ENCODE peak calls at places on chromosome 7, in five cellular contexts. X, F, Z, B and N are unnamed samples.

GRCh38 chr7:27560706-27561235 is 101.9 kb downstream of the HIBADH start:
- DNase-seq in X (no peak), F (no peak), Z (peak), B (no peak), N (no peak)

GRCh38 chr7:44321796-44322195 is 3.6 kb downstream of the CAMK2B start:
- DNase-seq in X (no peak), F (no peak), Z (no peak), B (no peak), N (no peak)

GRCh38 chr7:91064938-91065337 is 199.3 kb upstream of the FZD1 start:
- DNase-seq in X (no peak), F (no peak), Z (no peak), B (no peak), N (no peak)

GRCh38 chr7:141586878-141587277 is 35.7 kb downstream of the AGK start:
- DNase-seq in X (no peak), F (no peak), Z (no peak), B (no peak), N (no peak)

GRCh38 chr7:37901236-37901827 is 15.3 kb downstream of the SFRP4 start:
- DNase-seq in X (no peak), F (no peak), Z (no peak), B (no peak), N (no peak)

GRCh38 chr7:35257251-35258124 is 3.6 kb upstream of the TBX20 start:
- DNase-seq in X (no peak), F (peak), Z (no peak), B (no peak), N (no peak)

GRCh38 chr7:152760384-152761115 is 998 bp downstream of the ACTR3B start:
- DNase-seq in X (no peak), F (no peak), Z (no peak), B (no peak), N (no peak)

GRCh38 chr7:158549176-158549833 is 38.3 kb downstream of the PTPRN2 start:
- DNase-seq in X (no peak), F (peak), Z (no peak), B (no peak), N (no peak)

GRCh38 chr7:100162874-100163533 is 4.5 kb upstream of the TRAPPC14 start:
- DNase-seq in X (peak), F (peak), Z (no peak), B (no peak), N (no peak)

GRCh38 chr7:34928052-34928451 is 109.2 kb downstream of the DPY19L1 start:
- DNase-seq in X (no peak), F (peak), Z (no peak), B (no peak), N (no peak)

GRCh38 chr7:102292813-102293798 is 6.4 kb downstream of the SH2B2 start:
- DNase-seq in X (no peak), F (no peak), Z (no peak), B (no peak), N (no peak)

GRCh38 chr7:51019231-51019844 is 236.6 kb upstream of the GRB10 start:
- DNase-seq in X (no peak), F (no peak), Z (no peak), B (no peak), N (no peak)

GRCh38 chr7:18235819-18236218 is 208.2 kb upstream of the PRPS1L1 start:
- DNase-seq in X (no peak), F (no peak), Z (no peak), B (no peak), N (no peak)

GRCh38 chr7:55144333-55144954 is 125.6 kb downstream of the EGFR start:
- DNase-seq in X (no peak), F (peak), Z (no peak), B (no peak), N (no peak)

GRCh38 chr7:38102486-38102885 is 75.6 kb upstream of the STARD3NL start:
- DNase-seq in X (no peak), F (no peak), Z (no peak), B (no peak), N (no peak)

GRCh38 chr7:20383351-20383750 is 52.7 kb downstream of the ITGB8 start:
- DNase-seq in X (no peak), F (no peak), Z (no peak), B (no peak), N (no peak)

GRCh38 chr7:100888988-100889760 is at the start of gene UFSP1:
- DNase-seq in X (no peak), F (peak), Z (no peak), B (no peak), N (no peak)

GRCh38 chr7:32941996-32942782 is 15.1 kb upstream of the FKBP9 start:
- DNase-seq in X (no peak), F (peak), Z (no peak), B (peak), N (peak)

GRCh38 chr7:97019710-97020109 is 4.9 kb downstream of the DLX5 start:
- DNase-seq in X (no peak), F (no peak), Z (no peak), B (no peak), N (no peak)

GRCh38 chr7:9557853-9558252 is 1124.4 kb downstream of the NXPH1 start:
- DNase-seq in X (no peak), F (no peak), Z (no peak), B (no peak), N (no peak)

GRCh38 chr7:29808075-29808786 is 1.9 kb downstream of the WIPF3 start:
- DNase-seq in X (no peak), F (no peak), Z (no peak), B (no peak), N (no peak)

GRCh38 chr7:2820508-2820934 is 23.6 kb downstream of the GNA12 start:
- DNase-seq in X (no peak), F (no peak), Z (peak), B (peak), N (no peak)

GRCh38 chr7:123154231-123154860 is 45.4 kb downstream of the SLC13A1 start:
- DNase-seq in X (peak), F (peak), Z (no peak), B (peak), N (peak)

GRCh38 chr7:20929199-20929598 is 142.5 kb upstream of the SP8 start:
- DNase-seq in X (no peak), F (no peak), Z (no peak), B (no peak), N (no peak)

GRCh38 chr7:81845628-81846259 is 75.9 kb upstream of the HGF start:
- DNase-seq in X (no peak), F (no peak), Z (no peak), B (no peak), N (peak)

GRCh38 chr7:2736411-2736914 is 48.5 kb downstream of the AMZ1 start:
- DNase-seq in X (no peak), F (no peak), Z (no peak), B (peak), N (no peak)

GRCh38 chr7:1716263-1717094 is 46.4 kb downstream of the ELFN1 start:
- DNase-seq in X (no peak), F (no peak), Z (no peak), B (no peak), N (no peak)

GRCh38 chr7:74121401-74122249 is 38.0 kb downstream of the LIMK1 start:
- DNase-seq in X (no peak), F (no peak), Z (no peak), B (no peak), N (no peak)

GRCh38 chr7:7102906-7103305 is 79.4 kb upstream of the C1GALT1 start:
- DNase-seq in X (no peak), F (no peak), Z (no peak), B (no peak), N (no peak)

GRCh38 chr7:36775673-36776072 is 51.4 kb upstream of the AOAH start:
- DNase-seq in X (no peak), F (no peak), Z (no peak), B (no peak), N (no peak)

GRCh38 chr7:134331393-134331792 is 14.7 kb upstream of the SLC35B4 start:
- DNase-seq in X (no peak), F (no peak), Z (no peak), B (no peak), N (no peak)

GRCh38 chr7:134329614-134330316 is 13.0 kb upstream of the SLC35B4 start:
- DNase-seq in X (no peak), F (no peak), Z (no peak), B (no peak), N (no peak)

GRCh38 chr7:134328900-134329299 is 12.2 kb upstream of the SLC35B4 start:
- DNase-seq in X (no peak), F (no peak), Z (no peak), B (no peak), N (no peak)

GRCh38 chr7:134330990-134331389 is 14.3 kb upstream of the SLC35B4 start:
- DNase-seq in X (no peak), F (no peak), Z (no peak), B (no peak), N (no peak)

GRCh38 chr7:134327896-134328295 is 11.2 kb upstream of the SLC35B4 start:
- DNase-seq in X (peak), F (peak), Z (no peak), B (peak), N (peak)
- TF ChIP-seq CTCF in X (peak), F (peak), Z (peak), B (no peak), N (peak)

GRCh38 chr7:30976381-30976780 is 12.6 kb downstream of the GHRHR start:
- DNase-seq in X (no peak), F (peak), Z (no peak), B (no peak), N (no peak)

GRCh38 chr7:30975257-30975899 is 11.6 kb downstream of the GHRHR start:
- DNase-seq in X (no peak), F (no peak), Z (no peak), B (no peak), N (no peak)

GRCh38 chr7:30973292-30973691 is 9.5 kb downstream of the GHRHR start:
- DNase-seq in X (peak), F (no peak), Z (no peak), B (no peak), N (no peak)

GRCh38 chr7:30973791-30974604 is 10.2 kb downstream of the GHRHR start:
- DNase-seq in X (no peak), F (no peak), Z (no peak), B (no peak), N (peak)

GRCh38 chr7:30974605-30975256 is 11.0 kb downstream of the GHRHR start:
- DNase-seq in X (peak), F (peak), Z (no peak), B (peak), N (peak)
- TF ChIP-seq CTCF in X (peak), F (peak), Z (peak), B (no peak), N (peak)

DNA sequence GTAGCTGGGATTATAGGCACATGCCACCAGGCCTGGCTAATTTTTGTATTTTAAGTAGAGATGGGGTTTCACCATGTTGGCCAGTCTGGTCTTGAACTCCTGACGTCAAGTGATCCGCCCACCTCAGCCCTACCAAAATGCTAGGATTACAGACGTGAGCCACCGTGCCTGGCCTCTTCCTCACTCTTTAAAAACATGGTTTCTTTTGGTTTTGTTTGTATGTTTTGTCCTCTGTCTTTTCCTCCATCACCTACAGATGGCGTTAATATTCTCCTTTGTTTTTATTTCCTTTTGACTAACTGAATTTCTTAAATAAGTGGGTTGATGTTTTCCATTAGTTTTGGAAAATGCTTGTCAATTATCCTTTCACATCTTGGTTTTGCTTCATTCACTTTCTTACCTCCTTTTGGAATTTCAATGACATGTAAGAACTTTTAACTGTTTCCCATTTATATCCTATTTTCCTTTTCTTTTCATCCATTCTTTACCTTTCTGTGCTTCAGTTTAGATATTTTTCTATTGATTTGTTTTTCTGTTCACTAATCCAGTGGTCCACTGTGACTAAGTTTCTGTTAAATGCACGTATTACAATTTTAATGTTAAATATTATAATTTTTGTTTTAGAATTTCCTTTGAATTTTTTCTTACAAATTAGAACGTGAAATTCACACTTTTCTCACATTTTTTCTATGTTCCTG is 104.1 kb downstream of the ZNF467 start:
- DNase-seq in X (peak), F (no peak), Z (no peak), B (no peak), N (no peak)
- TF ChIP-seq CTCF in X (no peak), F (peak), Z (peak), B (no peak), N (peak)

DNA sequence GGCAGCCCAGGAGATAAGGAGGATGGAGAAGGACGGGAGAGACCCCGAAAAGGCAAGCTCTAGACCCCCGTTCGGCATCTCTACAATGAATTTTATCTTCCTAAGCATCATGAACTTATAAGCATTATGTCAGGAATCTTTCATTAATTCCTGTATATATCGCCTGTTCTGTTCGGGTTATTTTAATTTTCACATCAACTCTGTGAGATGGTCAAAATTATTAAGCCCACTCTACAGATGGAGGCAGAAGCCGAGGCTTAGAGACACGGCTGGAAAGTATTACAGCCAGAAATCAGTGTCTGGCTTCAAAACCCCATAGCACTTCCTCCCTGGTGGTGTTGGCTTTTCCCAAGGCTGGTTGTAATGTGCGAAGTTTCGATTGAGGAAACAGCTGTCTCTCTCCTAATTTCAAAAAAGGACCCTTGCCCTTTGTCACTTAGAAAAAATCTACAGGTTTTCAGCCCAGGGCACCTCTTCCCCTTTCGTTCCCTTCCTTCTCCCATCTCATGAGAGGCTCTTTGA is 1.5 kb upstream of the GRM8 start:
- DNase-seq in X (no peak), F (no peak), Z (no peak), B (no peak), N (no peak)
- TF ChIP-seq CTCF in X (no peak), F (peak), Z (no peak), B (no peak), N (no peak)

DNA sequence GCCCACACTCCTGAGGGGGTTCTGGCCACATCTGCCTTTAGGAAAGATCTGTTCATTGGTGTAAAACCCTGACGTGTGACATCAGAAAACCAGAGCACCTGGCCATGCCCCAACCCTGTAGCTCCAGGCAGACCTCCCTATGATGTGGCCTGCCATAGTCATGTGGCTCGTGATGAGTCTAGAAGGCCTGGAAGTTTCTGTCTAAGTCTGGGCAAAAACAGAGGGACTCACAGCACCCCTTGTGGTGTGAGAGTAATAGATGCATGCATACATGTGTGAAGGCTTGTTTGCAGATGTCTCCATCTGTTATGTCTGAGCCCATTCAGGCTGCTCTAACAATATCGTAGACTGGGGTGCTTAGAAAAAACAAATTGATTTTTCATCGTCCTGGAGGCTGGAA is 309.3 kb downstream of the PAXIP1 start:
- DNase-seq in X (no peak), F (no peak), Z (no peak), B (no peak), N (no peak)
- TF ChIP-seq CTCF in X (no peak), F (no peak), Z (no peak), B (no peak), N (no peak)

GRCh38 chr7:149379625-149380024 is 81.2 kb downstream of the ZNF777 start:
- DNase-seq in X (no peak), F (no peak), Z (no peak), B (no peak), N (no peak)

GRCh38 chr7:149385195-149385955 is 75.5 kb downstream of the ZNF777 start:
- DNase-seq in X (no peak), F (no peak), Z (no peak), B (no peak), N (no peak)

GRCh38 chr7:149375234-149376008 is 85.4 kb downstream of the ZNF777 start:
- DNase-seq in X (no peak), F (no peak), Z (no peak), B (no peak), N (no peak)

GRCh38 chr7:149377386-149377785 is 83.5 kb downstream of the ZNF777 start:
- DNase-seq in X (no peak), F (no peak), Z (no peak), B (no peak), N (no peak)

GRCh38 chr7:149381245-149381644 is 79.6 kb downstream of the ZNF777 start:
- DNase-seq in X (no peak), F (no peak), Z (no peak), B (no peak), N (no peak)
- TF ChIP-seq CTCF in X (no peak), F (no peak), Z (no peak), B (no peak), N (no peak)

DNA sequence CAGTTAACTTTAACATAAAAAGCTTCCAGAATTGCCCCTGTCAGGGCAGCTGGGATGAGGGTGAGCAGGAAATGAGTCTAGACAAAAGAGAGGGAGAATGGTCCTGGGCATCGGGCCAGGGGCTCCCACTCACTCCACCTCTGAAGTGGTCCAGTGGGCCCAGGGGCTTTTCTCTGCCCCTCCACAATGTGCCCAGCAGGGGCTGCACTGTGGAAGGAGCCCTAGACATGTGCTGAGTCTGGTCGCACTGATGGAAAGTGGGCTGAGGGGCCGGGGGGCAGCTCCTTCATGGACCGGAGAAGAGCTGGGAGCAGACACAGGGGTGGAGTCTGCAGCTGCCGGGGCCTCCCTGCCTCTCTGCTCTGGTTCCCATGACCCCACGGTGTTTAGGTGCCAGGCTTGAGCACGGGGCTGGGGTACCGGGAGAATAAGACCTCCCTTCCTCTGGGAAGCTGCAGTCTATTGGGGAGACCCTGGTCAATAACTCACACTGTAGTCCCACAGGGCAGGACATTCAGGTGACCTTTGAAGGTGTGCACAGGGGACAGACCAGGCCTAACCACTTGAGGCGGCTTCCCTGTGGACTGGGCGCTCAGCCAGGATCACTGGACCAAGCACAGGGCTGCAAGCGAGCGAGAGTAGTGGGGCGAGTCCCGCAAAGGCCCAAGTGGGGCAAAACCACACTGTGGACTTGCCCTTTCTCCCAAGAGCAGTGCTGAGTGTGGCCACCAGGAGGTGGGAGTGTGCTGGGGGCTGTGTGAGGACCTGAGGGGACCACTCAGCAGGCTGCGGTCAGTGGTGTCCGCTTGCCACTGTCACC is 6.1 kb downstream of the ADCY1 start:
- DNase-seq in X (no peak), F (peak), Z (no peak), B (peak), N (no peak)
- TF ChIP-seq CTCF in X (no peak), F (peak), Z (peak), B (no peak), N (peak)

GRCh38 chr7:482521-483083 is 37.0 kb downstream of the PDGFA start:
- DNase-seq in X (no peak), F (no peak), Z (no peak), B (no peak), N (no peak)
- TF ChIP-seq CTCF in X (no peak), F (no peak), Z (no peak), B (no peak), N (no peak)